ENCODE peak calls at places on chromosomes 7 and 10, in five cellular contexts. U is mucosa of descending colon, Z is astrocyte of the spinal cord, K is GM20000, C is GM10248. S is an unnamed sample.

GRCh38 chr10:69577268-69578232 is 4.3 kb upstream of the NEUROG3 start:
- DNase-seq in U (no peak), Z (peak), K (no peak), C (no peak), S (no peak)

GRCh38 chr10:93993782-93994668 is at the start of gene PLCE1:
- DNase-seq in U (peak), Z (no peak), K (peak), C (peak), S (peak)

GRCh38 chr10:20981419-20981953 is 84.4 kb upstream of the NEBL start:
- DNase-seq in U (no peak), Z (no peak), K (no peak), C (no peak), S (no peak)

GRCh38 chr7:132225216-132226030 is 350.8 kb downstream of the PLXNA4 start:
- DNase-seq in U (peak), Z (no peak), K (no peak), C (no peak), S (no peak)

GRCh38 chr10:6840766-6841165 is 260.7 kb upstream of the PRKCQ start:
- DNase-seq in U (no peak), Z (peak), K (no peak), C (no peak), S (no peak)

GRCh38 chr7:131425992-131426391 is 98.3 kb downstream of the MKLN1 start:
- DNase-seq in U (no peak), Z (no peak), K (no peak), C (no peak), S (no peak)

GRCh38 chr10:29621161-29621560 is 13.6 kb downstream of the SVIL start:
- DNase-seq in U (no peak), Z (peak), K (no peak), C (no peak), S (no peak)

GRCh38 chr10:13732485-13732884 is 145.7 kb downstream of the PRPF18 start:
- DNase-seq in U (no peak), Z (no peak), K (no peak), C (no peak), S (no peak)

GRCh38 chr7:30971440-30971839 is 7.7 kb downstream of the GHRHR start:
- DNase-seq in U (no peak), Z (no peak), K (no peak), C (no peak), S (no peak)

GRCh38 chr7:140397784-140398750 is at the start of gene SLC37A3:
- DNase-seq in U (peak), Z (peak), K (peak), C (peak), S (peak)

GRCh38 chr10:102101152-102101551 is 19.0 kb downstream of the LDB1 start:
- DNase-seq in U (no peak), Z (no peak), K (no peak), C (no peak), S (no peak)

GRCh38 chr7:38374507-38374906 is 101.1 kb upstream of the TARP start:
- DNase-seq in U (peak), Z (peak), K (peak), C (peak), S (peak)

GRCh38 chr7:44461387-44461786 is 29.1 kb downstream of the NUDCD3 start:
- DNase-seq in U (no peak), Z (peak), K (no peak), C (no peak), S (no peak)

GRCh38 chr7:44465490-44465889 is 25.0 kb downstream of the NUDCD3 start:
- DNase-seq in U (no peak), Z (no peak), K (no peak), C (no peak), S (no peak)

GRCh38 chr7:44460325-44460724 is 30.1 kb downstream of the NUDCD3 start:
- DNase-seq in U (peak), Z (no peak), K (peak), C (peak), S (no peak)

GRCh38 chr7:44466300-44467216 is 23.9 kb downstream of the NUDCD3 start:
- DNase-seq in U (no peak), Z (peak), K (no peak), C (no peak), S (no peak)

DNA sequence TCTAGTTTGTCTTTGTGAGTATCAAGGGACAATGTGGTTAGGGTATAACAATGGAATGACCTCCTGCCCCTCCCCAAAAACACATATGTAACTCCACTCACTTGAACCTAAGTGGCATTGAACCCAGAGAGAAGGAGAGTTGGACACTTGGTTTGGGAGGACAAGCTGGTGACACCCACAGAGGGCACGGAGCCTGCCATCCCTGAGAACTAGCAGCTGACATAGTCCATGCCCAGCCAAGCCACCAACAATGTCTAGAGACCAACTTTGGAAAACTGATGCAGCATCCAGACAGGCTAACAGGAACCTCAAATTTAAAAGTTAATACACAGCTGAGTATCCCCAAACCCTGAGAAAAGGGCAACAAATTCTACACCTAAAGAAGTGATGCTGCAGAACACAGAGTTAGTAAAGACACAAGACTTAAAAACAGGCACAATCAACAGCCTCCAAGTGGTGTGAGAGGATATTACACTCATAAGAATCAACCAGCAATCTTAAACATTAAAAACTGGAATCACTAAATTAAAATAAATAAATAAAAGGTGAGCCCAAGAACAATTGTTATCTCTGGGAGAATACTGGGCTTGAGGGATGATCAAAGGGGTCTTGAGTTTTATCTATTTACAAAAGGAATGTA is 27.2 kb downstream of the NUDCD3 start:
- DNase-seq in U (no peak), Z (peak), K (no peak), C (no peak), S (no peak)
- TF ChIP-seq CTCF in U (no peak), Z (peak), K (no peak), C (peak), S (peak)

GRCh38 chr7:88357794-88358533 is 51.3 kb upstream of the STEAP4 start:
- DNase-seq in U (peak), Z (no peak), K (peak), C (no peak), S (no peak)
- TF ChIP-seq CTCF in U (no peak), Z (peak), K (no peak), C (peak), S (peak)

DNA sequence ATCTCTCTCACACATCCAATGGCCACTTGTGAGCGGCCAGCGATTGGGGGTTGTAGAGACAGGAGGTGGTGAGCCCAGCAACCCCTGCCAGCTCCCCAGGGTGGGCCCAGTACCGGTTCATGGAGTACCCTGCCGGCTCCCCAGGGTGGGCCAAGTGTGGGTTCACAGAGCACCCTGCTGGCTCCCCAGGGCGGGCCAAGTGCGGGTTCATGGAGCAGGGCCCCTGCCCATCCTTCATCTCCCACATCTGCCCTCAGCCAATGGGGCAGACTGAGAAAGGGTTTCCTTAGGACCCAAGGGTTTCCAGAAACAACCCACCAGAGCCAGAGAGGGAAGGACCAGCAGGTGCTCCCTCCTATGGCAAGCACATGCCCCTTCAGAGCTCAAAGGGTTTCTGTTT is 21.4 kb upstream of the SLIT1 start:
- DNase-seq in U (no peak), Z (no peak), K (no peak), C (no peak), S (no peak)
- TF ChIP-seq CTCF in U (no peak), Z (no peak), K (no peak), C (no peak), S (no peak)

GRCh38 chr7:15921576-15921975 is 235.1 kb upstream of the MEOX2 start:
- DNase-seq in U (no peak), Z (peak), K (no peak), C (no peak), S (no peak)
- TF ChIP-seq CTCF in U (no peak), Z (no peak), K (no peak), C (no peak), S (no peak)

DNA sequence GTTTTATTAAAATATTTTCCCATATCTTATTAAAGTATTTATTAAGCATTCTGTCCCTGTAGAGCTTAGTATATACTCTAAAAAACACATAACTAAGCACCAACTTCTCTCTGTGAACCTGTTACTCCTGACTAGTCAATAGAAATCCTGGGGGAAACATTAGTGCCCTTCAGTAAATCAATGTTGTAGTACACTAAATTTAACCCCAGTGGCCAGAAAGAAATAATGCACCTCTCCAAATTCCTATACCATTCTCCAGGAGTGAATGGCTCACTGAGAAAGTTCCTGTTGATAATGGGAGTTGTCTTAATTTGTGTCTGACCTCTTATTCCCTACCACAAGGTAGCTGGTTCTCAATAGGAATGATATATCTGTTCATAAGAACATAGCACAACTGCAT is 188.2 kb downstream of the SEMA3D start:
- DNase-seq in U (no peak), Z (no peak), K (no peak), C (no peak), S (no peak)
- TF ChIP-seq CTCF in U (no peak), Z (no peak), K (no peak), C (no peak), S (peak)

GRCh38 chr10:83734278-83734677 is 405.0 kb upstream of the GHITM start:
- DNase-seq in U (no peak), Z (no peak), K (no peak), C (no peak), S (no peak)
- TF ChIP-seq CTCF in U (no peak), Z (no peak), K (no peak), C (no peak), S (no peak)

DNA sequence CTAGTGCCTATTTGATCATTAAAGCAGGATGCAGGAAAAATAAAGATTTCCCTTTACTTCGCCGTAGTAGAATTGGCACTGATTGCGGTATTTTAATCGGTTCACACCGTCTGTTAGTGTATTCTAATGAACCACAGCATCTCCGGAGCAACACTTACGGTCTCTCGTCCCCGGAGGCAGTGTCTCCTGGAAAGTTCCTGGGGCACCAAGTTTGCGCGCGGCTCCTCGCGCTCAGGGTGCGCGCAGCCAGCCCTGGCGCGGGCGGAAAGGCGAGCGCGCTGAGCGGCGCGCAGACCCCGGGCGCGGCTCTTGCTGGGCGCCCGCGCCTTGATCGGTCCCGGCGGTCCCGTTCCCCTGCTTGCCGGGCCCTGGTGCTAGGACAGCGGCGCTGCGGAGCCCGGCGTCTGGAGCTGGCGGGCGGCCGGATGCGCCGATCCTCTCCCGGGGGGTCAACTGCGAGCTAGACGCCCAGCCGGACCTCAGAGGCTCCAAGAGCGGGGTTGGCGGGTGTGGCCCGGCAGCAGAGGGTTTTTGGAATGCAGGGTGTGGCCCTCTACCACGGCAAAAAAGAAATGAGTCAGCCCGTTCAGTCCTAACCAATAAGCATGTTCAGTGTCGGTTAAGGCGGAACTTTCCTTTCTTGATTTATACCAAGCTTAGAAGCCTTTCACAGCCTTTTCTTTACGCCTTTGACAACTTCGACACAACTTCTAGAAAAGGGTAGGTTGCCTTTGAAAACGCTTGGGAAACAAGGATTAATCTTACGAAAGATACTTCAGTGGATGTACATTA is 166.8 kb upstream of the ASAH2 start:
- DNase-seq in U (peak), Z (peak), K (peak), C (peak), S (peak)
- TF ChIP-seq CTCF in U (no peak), Z (no peak), K (no peak), C (no peak), S (no peak)

DNA sequence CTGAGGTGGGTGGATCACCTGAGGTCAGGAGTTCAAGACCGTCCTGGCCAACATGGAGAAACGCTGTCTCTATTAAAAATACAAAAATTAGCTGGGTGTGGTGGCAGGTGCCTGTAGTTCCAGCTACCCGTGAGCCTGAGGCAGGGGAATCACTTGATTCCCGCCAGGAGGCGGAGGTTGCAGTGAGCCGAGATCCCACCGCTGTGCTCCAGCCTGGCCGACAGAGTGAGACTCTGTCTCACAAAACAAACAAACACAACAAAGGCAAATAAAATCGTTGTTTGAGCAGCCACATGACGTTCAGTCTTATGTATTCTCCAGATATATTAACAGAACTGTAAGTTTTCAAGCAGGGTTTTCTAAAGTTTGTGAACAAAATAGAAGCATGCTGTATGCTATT is 122.3 kb upstream of the PITRM1 start:
- DNase-seq in U (no peak), Z (peak), K (no peak), C (no peak), S (no peak)
- TF ChIP-seq CTCF in U (no peak), Z (peak), K (no peak), C (no peak), S (no peak)